ENCODE peak calls at places on chromosomes 2 and 18, in nine cellular contexts. W is HS-5, S is Panc1, J is neural crest cell, L is fibroblast of pulmonary artery, E is NCI-H345, O is small intestine, T is NCI-H2171, Q is EL. F is an unnamed sample.

GRCh38 chr2:30797381-30798015 is 9.7 kb downstream of the CAPN13 start:
- DNase-seq in J (no peak), E (no peak), W (no peak), S (no peak), T (no peak), Q (no peak), O (peak), L (no peak), F (no peak)

GRCh38 chr2:75788925-75789324 is 78.2 kb upstream of the GCFC2 start:
- DNase-seq in S (no peak), O (no peak), W (no peak), T (no peak), E (no peak), J (no peak), Q (no peak), L (no peak), F (no peak)

GRCh38 chr18:48926420-48926857 is 24.3 kb downstream of the SMAD7 start:
- DNase-seq in T (no peak), O (peak), L (no peak), S (no peak), E (peak), J (no peak), W (no peak), Q (no peak), F (no peak)

GRCh38 chr2:20543579-20543887 is 96.7 kb downstream of the RHOB start:
- DNase-seq in L (no peak), T (no peak), Q (no peak), E (no peak), W (no peak), J (no peak), O (no peak), S (no peak), F (no peak)

GRCh38 chr2:62410926-62411456 is 95.0 kb downstream of the TMEM17 start:
- DNase-seq in O (peak), E (no peak), W (no peak), S (no peak), J (no peak), L (no peak), Q (peak), T (no peak), F (peak)

GRCh38 chr2:207166349-207167128 is 791 bp upstream of the KLF7 start:
- DNase-seq in L (peak), Q (peak), E (peak), O (peak), J (peak), S (no peak), T (peak), W (no peak), F (peak)

GRCh38 chr2:118882693-118883336 is 35.4 kb upstream of the EN1 start:
- DNase-seq in O (peak), Q (peak), S (peak), J (peak), L (peak), E (peak), W (peak), T (peak), F (peak)

GRCh38 chr2:129192841-129193253 is 786.6 kb upstream of the RAB6C start:
- DNase-seq in J (no peak), L (no peak), E (no peak), Q (no peak), T (no peak), O (peak), W (no peak), S (no peak), F (no peak)

GRCh38 chr2:2703792-2704191 is 372.7 kb upstream of the MYT1L start:
- DNase-seq in Q (no peak), T (no peak), S (no peak), L (no peak), W (no peak), O (no peak), J (no peak), E (no peak), F (no peak)

GRCh38 chr2:240820607-240821428 is 799 bp upstream of the KIF1A start:
- DNase-seq in L (no peak), J (peak), E (peak), S (no peak), O (no peak), Q (no peak), T (peak), W (no peak), F (peak)

GRCh38 chr2:12811916-12812315 is 95.2 kb downstream of the TRIB2 start:
- DNase-seq in T (no peak), J (no peak), S (no peak), O (no peak), Q (no peak), E (no peak), L (no peak), W (no peak), F (no peak)

GRCh38 chr2:33412920-33413319 is 63.5 kb upstream of the RASGRP3 start:
- DNase-seq in J (no peak), W (peak), O (peak), Q (peak), T (no peak), E (no peak), L (peak), S (no peak), F (no peak)

GRCh38 chr2:216803803-216804202 is 56.1 kb downstream of the TNP1 start:
- DNase-seq in J (no peak), Q (no peak), E (no peak), W (no peak), T (no peak), S (no peak), O (no peak), L (no peak), F (peak)

GRCh38 chr2:233413046-233413445 is 58.8 kb downstream of the DGKD start:
- DNase-seq in L (peak), S (no peak), Q (peak), E (no peak), O (no peak), J (no peak), T (no peak), W (no peak), F (no peak)

GRCh38 chr18:8373486-8373885 is 235.8 kb upstream of the RAB12 start:
- DNase-seq in T (no peak), W (no peak), J (no peak), Q (no peak), O (no peak), E (no peak), L (no peak), S (no peak), F (no peak)

GRCh38 chr18:31190919-31191318 is 28.3 kb upstream of the DSC1 start:
- DNase-seq in L (no peak), T (no peak), S (no peak), O (no peak), W (no peak), Q (no peak), J (no peak), E (no peak), F (no peak)

GRCh38 chr2:86675104-86675503 is 45.0 kb upstream of the RMND5A start:
- DNase-seq in Q (no peak), O (no peak), L (no peak), W (no peak), E (no peak), J (no peak), T (no peak), S (no peak), F (no peak)

GRCh38 chr18:7383336-7383980 is 152.6 kb downstream of the LRRC30 start:
- DNase-seq in J (no peak), T (no peak), W (no peak), L (no peak), S (no peak), E (no peak), O (no peak), Q (no peak), F (no peak)

GRCh38 chr2:143451622-143452021 is 322.4 kb downstream of the ARHGAP15 start:
- DNase-seq in L (peak), T (no peak), E (no peak), W (no peak), J (no peak), S (no peak), O (no peak), Q (peak), F (no peak)

GRCh38 chr2:72973566-72974435 is 56.5 kb downstream of the EMX1 start:
- DNase-seq in O (peak), E (peak), S (peak), W (peak), T (peak), Q (peak), J (peak), L (peak), F (peak)

GRCh38 chr2:128445533-128445900 is 126.8 kb upstream of the HS6ST1 start:
- DNase-seq in O (no peak), L (no peak), J (no peak), W (no peak), E (no peak), S (no peak), Q (no peak), T (no peak), F (no peak)

GRCh38 chr2:78979380-78980238 is 45.9 kb upstream of the REG3G start:
- DNase-seq in E (peak), T (no peak), Q (no peak), W (no peak), O (peak), L (peak), J (peak), S (peak), F (no peak)

GRCh38 chr2:31151501-31151900 is 13.3 kb upstream of the GALNT14 start:
- DNase-seq in O (no peak), L (no peak), E (no peak), S (no peak), Q (no peak), J (no peak), W (no peak), T (no peak), F (no peak)

GRCh38 chr2:211103989-211104388 is 547.6 kb downstream of the CPS1 start:
- DNase-seq in L (peak), T (no peak), E (peak), W (no peak), Q (no peak), O (peak), S (no peak), J (no peak), F (no peak)

GRCh38 chr2:100953406-100954043 is 48.6 kb upstream of the RPL31 start:
- DNase-seq in W (no peak), T (no peak), L (no peak), J (no peak), S (no peak), E (no peak), Q (no peak), O (no peak), F (no peak)

GRCh38 chr18:48028716-48029115 is 98.3 kb upstream of the SMAD2 start:
- DNase-seq in S (no peak), T (no peak), J (no peak), W (no peak), E (no peak), L (no peak), O (peak), Q (no peak), F (no peak)

GRCh38 chr18:41922171-41922570 is 32.9 kb upstream of the PIK3C3 start:
- DNase-seq in L (no peak), Q (no peak), W (no peak), T (no peak), S (no peak), O (no peak), E (no peak), J (no peak), F (no peak)

GRCh38 chr18:48538531-48539405 is at the start of gene CTIF:
- DNase-seq in T (peak), Q (peak), S (peak), L (peak), W (peak), O (peak), J (peak), E (peak), F (peak)

GRCh38 chr18:9916067-9916684 is 2.4 kb downstream of the VAPA start:
- DNase-seq in O (no peak), T (no peak), S (no peak), L (peak), W (no peak), E (no peak), J (no peak), Q (peak), F (no peak)

GRCh38 chr2:48259811-48260210 is 270.1 kb upstream of the STON1 start:
- DNase-seq in L (no peak), E (no peak), W (no peak), Q (no peak), T (no peak), O (no peak), J (no peak), S (no peak), F (no peak)

GRCh38 chr2:19187323-19188020 is 171.0 kb downstream of the OSR1 start:
- DNase-seq in S (no peak), W (peak), O (no peak), L (peak), E (no peak), Q (peak), T (no peak), J (no peak), F (no peak)

GRCh38 chr18:25764777-25765176 is 325.6 kb downstream of the SS18 start:
- DNase-seq in E (no peak), W (no peak), Q (no peak), O (no peak), L (no peak), S (no peak), J (no peak), T (no peak), F (no peak)

GRCh38 chr2:145919507-145919906 is 1399.6 kb upstream of the ZEB2 start:
- DNase-seq in W (no peak), O (no peak), L (peak), Q (no peak), T (no peak), E (no peak), S (no peak), J (no peak), F (no peak)